ENCODE peak calls at places on chromosomes 16 and 17, in nine cellular contexts. Q is mammary epithelial cell, H is fibroblast of lung, D is left ventricle myocardium inferior, W is keratinocyte, L is AG04450, C is gastrocnemius medialis, K is Peyer's patch, R is thoracic aorta. N is an unnamed sample.
A peak's percentile ranks its signal among the peaks of the same experiment; 100 is the strongest.

GRCh38 chr16:78206623-78207223 is 107.3 kb downstream of the WWOX start:
- DNase-seq in H (no peak), R (no peak), W (no peak), D (no peak), C (no peak), K (no peak), Q (no peak), L (no peak), N (no peak)

GRCh38 chr17:17493249-17493985 is 2.8 kb downstream of the RASD1 start:
- DNase-seq in D (peak; percentile 45), W (no peak), K (no peak), H (no peak), R (no peak), C (peak; percentile 54), L (no peak), Q (no peak), N (peak; percentile 66)

GRCh38 chr16:31214705-31215286 is 877 bp downstream of the TRIM72 start:
- DNase-seq in W (no peak), Q (no peak), H (no peak), D (no peak), R (no peak), C (peak; percentile 50), L (no peak), K (no peak), N (no peak)

GRCh38 chr17:76199466-76199865 is 40.8 kb downstream of the RNF157 start:
- DNase-seq in D (no peak), K (no peak), H (no peak), L (no peak), Q (no peak), W (no peak), C (no peak), R (no peak), N (no peak)

GRCh38 chr17:43661699-43662431 is at the start of gene MEOX1:
- DNase-seq in D (no peak), H (peak; percentile 89), W (no peak), L (no peak), R (no peak), Q (peak; percentile 69), C (no peak), K (no peak), N (no peak)

GRCh38 chr17:41511716-41512115 is 6.3 kb upstream of the KRT13 start:
- DNase-seq in C (no peak), R (no peak), Q (no peak), K (peak; percentile 57), L (no peak), H (no peak), W (no peak), D (no peak), N (no peak)

GRCh38 chr17:82985973-82986372 is 93.4 kb upstream of the METRNL start:
- DNase-seq in H (peak; percentile 64), K (peak; percentile 85), L (no peak), D (no peak), Q (peak; percentile 70), W (no peak), R (no peak), C (no peak), N (peak; percentile 65)

GRCh38 chr16:62298567-62298966 is 262.3 kb upstream of the CDH8 start:
- DNase-seq in K (no peak), D (no peak), L (no peak), W (no peak), R (no peak), Q (no peak), H (no peak), C (no peak), N (no peak)

GRCh38 chr16:89094252-89094901 is 725 bp downstream of the ACSF3 start:
- DNase-seq in W (peak; percentile 13), H (peak; percentile 27), R (no peak), Q (peak; percentile 44), D (no peak), C (no peak), L (no peak), K (no peak), N (no peak)

GRCh38 chr16:67405336-67405735 is 10.9 kb downstream of the ZDHHC1 start:
- DNase-seq in D (no peak), H (no peak), L (no peak), R (no peak), W (no peak), Q (no peak), K (no peak), C (no peak), N (no peak)
- TF ChIP-seq CTCF in D (no peak), H (no peak), L (no peak), R (no peak), W (no peak), Q (no peak), K (no peak), C (no peak), N (no peak)

DNA sequence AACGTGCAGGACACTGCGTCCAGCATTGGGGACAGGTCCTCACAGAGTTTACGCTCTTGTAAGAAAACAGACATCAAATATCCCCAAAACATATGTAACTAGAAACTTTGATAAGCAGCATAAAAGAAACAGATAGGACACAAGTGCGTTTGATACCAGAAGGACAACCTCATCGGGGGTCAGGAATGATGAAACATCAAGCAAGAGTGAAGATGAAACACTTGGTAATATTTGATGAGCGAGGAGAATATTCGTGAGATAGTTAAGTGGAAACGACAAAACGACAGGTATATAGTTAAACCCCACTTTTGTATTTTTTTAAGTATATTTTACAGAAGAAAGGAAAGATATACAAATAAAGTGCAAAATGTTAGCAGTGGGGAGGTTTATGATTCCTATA is 55.9 kb downstream of the NXN start:
- DNase-seq in C (no peak), K (no peak), Q (no peak), H (no peak), L (no peak), R (no peak), W (no peak), D (no peak), N (no peak)
- H3K9me3 ChIP-seq in C (no peaks in the 10 kb centered on the region), K (no peaks in the 10 kb centered on the region), Q (no peaks in the 10 kb centered on the region), H (no peaks in the 10 kb centered on the region), L (peaks cover 3% of the 10 kb centered on the region), R (no peaks in the 10 kb centered on the region), W (no peaks in the 10 kb centered on the region), D (no peaks in the 10 kb centered on the region), N (no peaks in the 10 kb centered on the region)

GRCh38 chr16:56072096-56072495 is 119.2 kb upstream of the GNAO1 start:
- DNase-seq in W (no peak), L (no peak), D (no peak), Q (no peak), K (no peak), H (no peak), R (no peak), C (no peak), N (no peak)
- TF ChIP-seq CTCF in W (no peak), L (no peak), D (no peak), Q (no peak), K (no peak), H (no peak), R (no peak), C (no peak), N (no peak)

GRCh38 chr17:22517716-22518115 is 825.4 kb downstream of the KCNJ18 start:
- DNase-seq in Q (no peak), L (no peak), D (no peak), K (no peak), R (no peak), C (no peak), W (no peak), H (no peak), N (no peak)

GRCh38 chr17:22514767-22515320 is 822.5 kb downstream of the KCNJ18 start:
- DNase-seq in H (no peak), C (no peak), R (no peak), K (no peak), W (no peak), Q (no peak), D (no peak), L (no peak), N (no peak)

GRCh38 chr17:22518185-22518584 is 825.9 kb downstream of the KCNJ18 start:
- DNase-seq in W (no peak), L (no peak), R (no peak), K (no peak), H (no peak), Q (no peak), C (no peak), D (no peak), N (no peak)

GRCh38 chr17:22515599-22515998 is 823.3 kb downstream of the KCNJ18 start:
- DNase-seq in C (no peak), W (no peak), L (no peak), D (no peak), K (no peak), H (no peak), Q (no peak), R (no peak), N (no peak)

DNA sequence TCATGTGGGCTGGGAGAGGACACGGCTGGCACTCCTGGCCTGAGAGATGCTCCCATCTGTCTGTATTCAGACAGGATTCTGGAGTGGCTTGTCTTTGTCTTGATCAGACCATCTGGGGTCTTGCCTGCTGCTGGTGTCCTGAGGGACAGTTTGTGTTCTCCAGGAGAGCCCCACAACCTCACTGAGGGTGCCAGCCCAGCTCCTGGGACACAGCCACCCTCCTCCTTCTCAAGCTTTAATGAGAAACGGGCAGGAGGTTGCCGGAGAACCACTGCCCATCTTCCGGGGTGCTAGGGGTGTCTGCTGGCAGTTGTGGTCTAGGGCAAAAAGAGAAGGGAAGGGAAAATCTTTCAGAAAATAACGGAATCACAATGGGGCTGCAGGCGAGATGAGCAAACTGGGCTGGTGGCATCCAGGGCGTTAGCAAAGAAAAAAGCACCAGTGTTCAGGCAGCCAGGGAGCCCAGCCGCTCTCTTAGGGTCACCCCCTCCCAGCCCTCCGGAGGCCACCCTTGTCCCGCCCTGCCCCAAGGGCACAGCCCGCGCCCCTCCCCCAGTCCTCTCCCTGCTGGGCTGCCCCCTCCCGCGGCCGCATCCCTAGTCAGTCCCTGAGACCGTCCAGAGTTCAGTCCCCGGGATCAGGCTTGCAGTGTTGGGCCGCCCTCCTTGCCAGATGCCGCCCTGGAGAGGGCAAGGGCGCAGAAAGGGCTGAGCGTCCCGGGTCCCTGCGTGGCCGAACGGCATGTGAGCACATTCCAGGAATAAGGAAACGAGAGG is 824.7 kb downstream of the KCNJ18 start:
- DNase-seq in L (no peak), Q (no peak), W (no peak), R (no peak), D (no peak), K (no peak), H (no peak), C (no peak), N (no peak)
- H3K9me3 ChIP-seq in L (peaks cover 52% of the 10 kb centered on the region), Q (peaks cover 26% of the 10 kb centered on the region), W (peaks cover 3% of the 10 kb centered on the region), R (no peaks in the 10 kb centered on the region), D (peaks cover 8% of the 10 kb centered on the region), K (no peaks in the 10 kb centered on the region), H (no peaks in the 10 kb centered on the region), C (no peaks in the 10 kb centered on the region), N (no peaks in the 10 kb centered on the region)

N was measured in suprapubic skin.